ENCODE peak calls at places on chromosomes 11 and 22, in eight cellular contexts. H is HS-5; S is stimulated activated CD4-positive, alpha-beta T cell treated with anti-CD3 and anti-CD28 coated beads, TNF-alpha, amount 100 ng/mL, for 24 hours; J is colonic mucosa; K is GM23338; Z is stimulated activated CD8-positive, alpha-beta memory T cell treated with anti-CD3 and anti-CD28 coated beads, Interleukin-15, amount 100 ng/mL, for 1 hour; X is NCI-H2029 treated with DMSO at 0.1 percent for 48 hours; M is Kasumi-1. G is an unnamed sample.

GRCh38 chr11:126211236-126212088 is at the start of the genes FAM118B and RPUSD4:
- DNase-seq in M (peak), S (peak), Z (peak), K (peak), H (peak), X (peak), J (peak), G (peak)

GRCh38 chr11:47335733-47336132 is 16.8 kb downstream of the MYBPC3 start:
- DNase-seq in J (no peak), Z (no peak), M (no peak), S (no peak), X (no peak), K (no peak), H (no peak), G (no peak)

GRCh38 chr11:120305286-120305685 is 19.8 kb upstream of the TLCD5 start:
- DNase-seq in Z (no peak), X (no peak), K (no peak), M (no peak), S (no peak), H (no peak), J (peak), G (no peak)

GRCh38 chr11:10674991-10675440 is 18.5 kb downstream of the IRAG1 start:
- DNase-seq in Z (no peak), X (no peak), H (no peak), K (peak), J (no peak), M (no peak), S (no peak), G (no peak)

GRCh38 chr11:86575208-86575855 is 97.1 kb downstream of the ME3 start:
- DNase-seq in K (no peak), J (no peak), H (no peak), X (no peak), S (no peak), M (no peak), Z (no peak), G (no peak)

GRCh38 chr22:45572444-45572843 is 69.8 kb downstream of the FBLN1 start:
- DNase-seq in S (no peak), H (no peak), Z (no peak), J (no peak), X (no peak), M (no peak), K (no peak), G (peak)

GRCh38 chr22:50269573-50270301 is 443 bp downstream of the MAPK11 start:
- DNase-seq in M (no peak), Z (no peak), J (no peak), X (no peak), S (peak), H (no peak), K (no peak), G (peak)

GRCh38 chr11:10038916-10039315 is 255.1 kb downstream of the SBF2 start:
- DNase-seq in J (no peak), H (no peak), S (no peak), Z (no peak), X (no peak), K (no peak), M (no peak), G (no peak)

GRCh38 chr11:127193916-127194315 is 193.3 kb upstream of the KIRREL3 start:
- DNase-seq in M (no peak), H (no peak), S (no peak), Z (no peak), X (no peak), J (no peak), K (no peak), G (no peak)

GRCh38 chr11:30131535-30131934 is 99.3 kb upstream of the FSHB start:
- DNase-seq in S (no peak), X (no peak), M (no peak), Z (no peak), J (no peak), K (no peak), H (no peak), G (peak)

GRCh38 chr22:29773233-29773632 is 6.1 kb downstream of the UQCR10 start:
- DNase-seq in X (no peak), H (no peak), Z (no peak), S (no peak), J (no peak), K (no peak), M (no peak), G (peak)

GRCh38 chr22:42996646-42997365 is 18.1 kb downstream of the PACSIN2 start:
- DNase-seq in M (no peak), Z (no peak), X (no peak), H (no peak), J (no peak), K (no peak), S (no peak), G (no peak)

GRCh38 chr11:10506013-10506370 is 35.0 kb downstream of the RNF141 start:
- DNase-seq in M (no peak), Z (no peak), K (no peak), S (no peak), J (no peak), H (no peak), X (no peak), G (no peak)

GRCh38 chr11:130407978-130408377 is 20.4 kb downstream of the ADAMTS8 start:
- DNase-seq in K (no peak), J (no peak), H (peak), Z (no peak), S (no peak), M (no peak), X (no peak), G (peak)

GRCh38 chr11:133064152-133064877 is 468.0 kb downstream of the OPCML start:
- DNase-seq in Z (no peak), S (peak), H (no peak), K (peak), M (no peak), J (no peak), X (no peak), G (peak)

GRCh38 chr11:36352919-36353318 is 56.8 kb downstream of the PRR5L start:
- DNase-seq in K (no peak), X (no peak), Z (no peak), J (peak), H (no peak), M (no peak), S (peak), G (no peak)

GRCh38 chr11:128589998-128590397 is 2.6 kb upstream of the ETS1 start:
- DNase-seq in H (no peak), M (no peak), J (no peak), K (no peak), Z (no peak), S (no peak), X (no peak), G (no peak)

GRCh38 chr22:29030016-29030617 is 31.5 kb downstream of the C22orf31 start:
- DNase-seq in Z (no peak), H (no peak), S (no peak), X (no peak), K (peak), M (no peak), J (peak), G (no peak)

GRCh38 chr11:61764606-61765260 is 12.3 kb downstream of the MYRF start:
- DNase-seq in X (no peak), M (no peak), K (peak), S (no peak), Z (no peak), J (no peak), H (no peak), G (peak)

GRCh38 chr11:66326261-66327111 is 9.6 kb upstream of the CD248 start:
- DNase-seq in Z (no peak), X (no peak), H (no peak), S (no peak), M (no peak), K (no peak), J (no peak), G (peak)

GRCh38 chr11:103959279-103959930 is 77.0 kb upstream of the DDI1 start:
- DNase-seq in H (no peak), S (no peak), M (peak), K (no peak), J (no peak), X (no peak), Z (no peak), G (no peak)

GRCh38 chr11:35391922-35392813 is 27.2 kb downstream of the SLC1A2 start:
- DNase-seq in J (peak), H (no peak), Z (peak), X (peak), S (peak), K (peak), M (peak), G (peak)

GRCh38 chr11:1138053-1138452 is 19.7 kb upstream of the MUC5AC start:
- DNase-seq in M (no peak), Z (no peak), K (no peak), J (no peak), S (peak), H (no peak), X (no peak), G (no peak)

GRCh38 chr11:128235446-128235845 is 351.9 kb downstream of the ETS1 start:
- DNase-seq in J (no peak), X (peak), K (peak), H (no peak), S (no peak), Z (no peak), M (no peak), G (peak)